ENCODE peak calls at places on chromosomes 1 and 21, in seven cellular contexts. J is body of pancreas, V is lung, P is tibial artery, O is suprapubic skin, S is fibroblast of lung, C is WERI-Rb-1. M is an unnamed sample.
A peak's percentile ranks its signal among the peaks of the same experiment; 100 is the strongest.

GRCh38 chr1:69513621-69514020 is 54.1 kb upstream of the LRRC7 start:
- DNase-seq in V (no peak), O (no peak), J (no peak), S (peak; percentile 74), P (no peak), C (no peak), M (no peak)

GRCh38 chr1:118338991-118339390 is 154.0 kb upstream of the SPAG17 start:
- DNase-seq in V (no peak), J (no peak), S (no peak), P (no peak), O (no peak), C (no peak), M (no peak)

GRCh38 chr1:244239261-244239770 is 188.2 kb downstream of the ZBTB18 start:
- DNase-seq in S (peak; percentile 30), P (no peak), V (no peak), J (no peak), O (peak; percentile 15), C (peak; percentile 76), M (no peak)

GRCh38 chr1:192588546-192588945 is 13.0 kb downstream of the RGS1 start:
- DNase-seq in O (no peak), V (no peak), P (no peak), C (no peak), J (no peak), S (peak; percentile 65), M (no peak)

GRCh38 chr1:41416081-41416480 is 54.8 kb downstream of the FOXO6 start:
- DNase-seq in O (no peak), P (no peak), S (no peak), J (no peak), C (no peak), V (no peak), M (no peak)

GRCh38 chr21:29025328-29025713 is 853 bp downstream of the USP16 start:
- DNase-seq in J (no peak), V (no peak), O (no peak), C (no peak), P (no peak), S (no peak), M (no peak)

GRCh38 chr1:183870351-183871077 is 65.6 kb downstream of the RGL1 start:
- DNase-seq in P (peak; percentile 78), O (peak; percentile 90), C (no peak), S (no peak), V (no peak), J (peak; percentile 27), M (peak; percentile 87)

GRCh38 chr1:20476260-20477038 is 9.6 kb downstream of the CAMK2N1 start:
- DNase-seq in J (peak; percentile 57), V (no peak), P (no peak), S (peak; percentile 54), C (peak; percentile 11), O (no peak), M (no peak)

GRCh38 chr21:18368193-18368592 is 35.4 kb downstream of the TMPRSS15 start:
- DNase-seq in V (no peak), C (no peak), J (no peak), P (no peak), S (no peak), O (no peak), M (no peak)

GRCh38 chr1:5798151-5798730 is 194.0 kb downstream of the NPHP4 start:
- DNase-seq in P (no peak), V (no peak), J (no peak), S (no peak), O (no peak), C (no peak), M (no peak)

GRCh38 chr1:2107586-2108212 is 57.5 kb downstream of the PRKCZ start:
- DNase-seq in P (no peak), V (no peak), O (no peak), S (no peak), C (no peak), J (no peak), M (no peak)

GRCh38 chr1:1561801-1562470 is 12.7 kb downstream of the SSU72 start:
- DNase-seq in O (no peak), P (no peak), S (no peak), C (no peak), V (no peak), J (no peak), M (no peak)

GRCh38 chr1:232462200-232462599 is 167.7 kb downstream of the SIPA1L2 start:
- DNase-seq in J (no peak), O (no peak), C (no peak), V (no peak), S (no peak), P (no peak), M (no peak)

GRCh38 chr1:184113251-184113650 is 61.7 kb downstream of the TSEN15 start:
- DNase-seq in P (no peak), S (no peak), C (no peak), V (no peak), O (no peak), J (no peak), M (no peak)

GRCh38 chr1:230308039-230308438 is 118.1 kb downstream of the PGBD5 start:
- DNase-seq in P (no peak), J (peak; percentile 94), C (no peak), O (no peak), S (peak; percentile 65), V (peak; percentile 72), M (peak; percentile 79)

GRCh38 chr1:159092398-159092760 is 15.8 kb upstream of the AIM2 start:
- DNase-seq in S (no peak), C (no peak), J (no peak), O (no peak), V (no peak), P (no peak), M (no peak)

GRCh38 chr1:25727819-25728286 is 72.1 kb upstream of the SELENON start:
- DNase-seq in C (peak; percentile 93), J (peak; percentile 78), P (no peak), S (peak; percentile 27), V (peak; percentile 38), O (no peak), M (peak; percentile 73)

GRCh38 chr1:52709016-52709415 is 10.9 kb upstream of the COA7 start:
- DNase-seq in O (no peak), S (no peak), P (no peak), V (no peak), J (no peak), C (no peak), M (no peak)

GRCh38 chr1:30684881-30685795 is 38.2 kb downstream of the MATN1 start:
- DNase-seq in P (peak; percentile 70), C (peak; percentile 97), S (no peak), O (no peak), V (peak; percentile 91), J (peak; percentile 89), M (no peak)

GRCh38 chr1:55812281-55812680 is 597.1 kb upstream of the USP24 start:
- DNase-seq in P (no peak), S (peak; percentile 39), J (no peak), V (no peak), O (no peak), C (no peak), M (no peak)

GRCh38 chr1:238677567-238677966 is 708.8 kb upstream of the CHRM3 start:
- DNase-seq in P (no peak), V (no peak), C (no peak), O (no peak), S (peak; percentile 43), J (no peak), M (no peak)

GRCh38 chr1:32150847-32151246 is 28.6 kb upstream of the TXLNA start:
- DNase-seq in O (no peak), J (no peak), V (no peak), S (no peak), P (no peak), C (no peak), M (no peak)
- H3K36me3 ChIP-seq in O (peaks cover 17% of the 10 kb centered on the region), J (no peaks in the 10 kb centered on the region), V (peaks cover 1% of the 10 kb centered on the region), S (no peaks in the 10 kb centered on the region), P (peaks cover 18% of the 10 kb centered on the region), C (peaks cover 12% of the 10 kb centered on the region), M (peaks cover 10% of the 10 kb centered on the region)

GRCh38 chr1:248858891-248859889 is at the start of gene ZNF692:
- DNase-seq in C (peak; percentile 100), P (peak; percentile 98), J (peak; percentile 98), S (peak; percentile 98), O (peak; percentile 98), V (peak; percentile 98), M (peak; percentile 98)
- TF ChIP-seq CTCF in C (no peak), P (no peak), J (no peak), S (no peak), O (no peak), V (no peak), M (no peak)

GRCh38 chr1:152169356-152170025 is 10.5 kb upstream of the RPTN start:
- DNase-seq in O (no peak), J (no peak), P (no peak), S (no peak), C (no peak), V (no peak), M (no peak)
- H3K9me3 ChIP-seq in O (no peaks in the 10 kb centered on the region), J (no peaks in the 10 kb centered on the region), P (no peaks in the 10 kb centered on the region), S (no peaks in the 10 kb centered on the region), C (no peaks in the 10 kb centered on the region), V (no peaks in the 10 kb centered on the region), M (no peaks in the 10 kb centered on the region)

GRCh38 chr1:39458991-39459390 is 32.4 kb upstream of the BMP8A start:
- DNase-seq in S (no peak), C (no peak), V (no peak), P (no peak), J (no peak), O (no peak), M (no peak)
- H3K36me3 ChIP-seq in S (peaks cover 46% of the 10 kb centered on the region), C (peaks cover 96% of the 10 kb centered on the region), V (peaks cover 64% of the 10 kb centered on the region), P (peaks cover 100% of the 10 kb centered on the region), J (peaks cover 32% of the 10 kb centered on the region), O (peaks cover 100% of the 10 kb centered on the region), M (peaks cover 99% of the 10 kb centered on the region)

GRCh38 chr1:113040718-113041412 is 32.1 kb upstream of the LRIG2 start:
- DNase-seq in J (no peak), O (no peak), V (no peak), S (no peak), P (no peak), C (no peak), M (peak; percentile 30)
- TF ChIP-seq CTCF in J (no peak), O (no peak), V (no peak), S (no peak), P (no peak), C (no peak), M (no peak)

DNA sequence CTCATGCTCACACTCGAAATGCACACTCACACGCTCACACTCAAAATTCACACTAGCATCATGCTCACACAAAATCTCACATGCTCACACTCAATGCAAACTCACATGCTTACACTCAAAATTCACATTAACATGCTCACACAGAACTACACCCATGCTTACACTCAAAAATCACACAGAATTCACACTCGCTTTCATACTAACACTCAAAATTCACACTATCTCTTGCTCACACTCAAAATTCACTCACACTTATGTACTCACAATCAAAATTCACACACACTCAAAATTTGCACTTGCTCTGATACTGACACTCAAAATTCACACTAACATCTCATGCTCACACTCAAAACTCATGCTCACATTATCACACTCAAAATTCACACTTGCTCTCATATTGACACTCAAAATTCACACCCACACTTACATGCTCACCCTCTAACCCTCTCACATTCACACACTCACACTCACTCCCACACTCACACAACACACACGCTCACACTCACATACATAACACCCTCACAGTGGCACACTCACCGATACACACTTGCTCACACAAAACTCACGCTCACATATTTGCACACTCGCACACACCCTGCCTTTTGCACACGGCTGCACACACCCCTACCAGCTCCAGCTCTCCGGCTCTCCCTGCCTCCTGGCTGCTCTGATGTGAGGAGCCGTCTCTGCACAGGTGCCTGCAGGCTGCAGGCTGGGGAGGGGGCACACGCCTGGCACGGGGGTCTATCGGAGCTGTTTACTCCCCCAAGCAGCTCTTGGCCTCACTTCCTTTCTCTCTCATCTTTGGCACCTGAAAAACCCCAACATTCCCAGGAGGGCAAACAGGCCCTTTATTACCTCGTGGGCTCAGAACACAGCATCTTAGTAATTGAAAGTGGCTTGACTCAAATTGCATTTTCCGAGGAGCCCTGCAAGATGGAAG is 264.1 kb upstream of the VAMP3 start:
- DNase-seq in V (no peak), P (no peak), C (no peak), O (no peak), S (no peak), J (no peak), M (no peak)
- H3K9me3 ChIP-seq in V (no peaks in the 10 kb centered on the region), P (no peaks in the 10 kb centered on the region), C (no peaks in the 10 kb centered on the region), O (no peaks in the 10 kb centered on the region), S (no peaks in the 10 kb centered on the region), J (no peaks in the 10 kb centered on the region), M (no peaks in the 10 kb centered on the region)